ENCODE peak calls at places on chromosomes 1 and 21, in ten cellular contexts. N, U, T, G, C, D, J, M, P and X are unnamed samples.

GRCh38 chr1:153506831-153507413 is 28.9 kb downstream of the S100A6 start:
- DNase-seq in C (no peak), P (peak), D (no peak), M (peak), J (peak), N (no peak), T (no peak), U (no peak), G (no peak), X (no peak)

GRCh38 chr1:151897861-151898468 is 11.3 kb downstream of the THEM4 start:
- DNase-seq in C (no peak), M (no peak), T (no peak), N (no peak), U (no peak), J (no peak), D (no peak), P (no peak), G (no peak), X (no peak)

GRCh38 chr1:1058088-1058905 is 15.8 kb downstream of the RNF223 start:
- DNase-seq in N (no peak), C (no peak), U (no peak), J (no peak), D (no peak), T (no peak), P (no peak), M (no peak), G (no peak), X (no peak)

GRCh38 chr1:178397678-178398077 is 99.1 kb downstream of the CLEC20A start:
- DNase-seq in G (no peak), N (no peak), M (peak), D (no peak), J (no peak), C (no peak), P (no peak), T (no peak), U (no peak), X (no peak)

GRCh38 chr1:103218821-103219220 is 110.5 kb upstream of the COL11A1 start:
- DNase-seq in N (no peak), G (no peak), U (no peak), D (no peak), T (no peak), C (no peak), J (no peak), M (no peak), P (no peak), X (no peak)

GRCh38 chr1:36397083-36397377 is 678 bp downstream of the LSM10 start:
- DNase-seq in U (no peak), P (no peak), J (no peak), G (no peak), C (no peak), D (no peak), M (no peak), N (no peak), T (no peak), X (no peak)

GRCh38 chr1:53127546-53127945 is 14.9 kb downstream of the SLC1A7 start:
- DNase-seq in D (no peak), T (no peak), C (no peak), N (no peak), P (no peak), U (no peak), J (no peak), M (no peak), G (no peak), X (no peak)

GRCh38 chr1:87478231-87478630 is 149.6 kb downstream of the LMO4 start:
- DNase-seq in D (no peak), P (no peak), U (peak), T (no peak), J (no peak), C (no peak), M (peak), N (no peak), G (no peak), X (no peak)

GRCh38 chr1:88061106-88061829 is 622.8 kb upstream of the PKN2 start:
- DNase-seq in C (no peak), J (peak), N (no peak), D (no peak), T (no peak), P (peak), M (peak), U (peak), G (peak), X (peak)

GRCh38 chr1:232503497-232503896 is 126.4 kb downstream of the SIPA1L2 start:
- DNase-seq in G (no peak), N (no peak), D (no peak), U (no peak), M (no peak), J (no peak), T (no peak), C (no peak), P (no peak), X (no peak)

GRCh38 chr1:165259236-165259635 is 97.3 kb downstream of the LMX1A start:
- DNase-seq in J (no peak), P (no peak), C (no peak), U (no peak), T (no peak), N (no peak), D (no peak), G (no peak), M (no peak), X (no peak)

GRCh38 chr1:10737268-10737624 is 59.2 kb downstream of the CASZ1 start:
- DNase-seq in G (no peak), T (no peak), J (no peak), M (no peak), C (no peak), N (no peak), U (peak), D (no peak), P (peak), X (no peak)

GRCh38 chr21:42413093-42413492 is 9.4 kb downstream of the UBASH3A start:
- DNase-seq in D (no peak), U (no peak), T (no peak), N (no peak), J (no peak), G (no peak), C (no peak), M (no peak), P (no peak), X (no peak)

GRCh38 chr1:9294910-9295636 is 2.4 kb downstream of the SPSB1 start:
- DNase-seq in J (no peak), D (no peak), N (no peak), G (no peak), U (no peak), C (no peak), M (peak), T (no peak), P (no peak), X (no peak)

GRCh38 chr21:45344576-45344975 is 56.9 kb upstream of the POFUT2 start:
- DNase-seq in T (no peak), P (no peak), M (no peak), U (no peak), C (no peak), G (no peak), J (no peak), N (no peak), D (no peak), X (no peak)

GRCh38 chr1:56135864-56136147 is 443.6 kb downstream of the PLPP3 start:
- DNase-seq in T (no peak), C (no peak), U (no peak), J (no peak), M (no peak), P (no peak), G (no peak), N (no peak), D (no peak), X (no peak)

GRCh38 chr1:152824964-152825363 is 2.3 kb upstream of the LCE1A start:
- DNase-seq in U (no peak), J (no peak), P (no peak), D (no peak), M (no peak), G (no peak), C (no peak), T (no peak), N (no peak), X (no peak)

GRCh38 chr1:22206551-22207125 is 63.7 kb upstream of the WNT4 start:
- DNase-seq in T (no peak), U (no peak), G (no peak), D (no peak), J (no peak), M (no peak), N (no peak), P (no peak), C (no peak), X (no peak)

GRCh38 chr1:216824511-216824910 is 101.3 kb upstream of the ESRRG start:
- DNase-seq in N (no peak), D (no peak), C (no peak), T (no peak), M (no peak), P (no peak), J (no peak), U (no peak), G (no peak), X (no peak)

GRCh38 chr1:183845681-183846080 is 40.8 kb downstream of the RGL1 start:
- DNase-seq in T (no peak), M (peak), C (no peak), U (no peak), G (no peak), J (no peak), N (no peak), P (no peak), D (no peak), X (no peak)

GRCh38 chr1:11501491-11501897 is 22.5 kb downstream of the DISP3 start:
- DNase-seq in C (no peak), M (no peak), D (no peak), T (no peak), N (no peak), J (no peak), P (no peak), U (no peak), G (no peak), X (peak)

GRCh38 chr1:97826820-97827219 is 94.0 kb downstream of the DPYD start:
- DNase-seq in U (no peak), C (no peak), N (no peak), J (no peak), P (no peak), T (no peak), M (no peak), D (no peak), G (no peak), X (no peak)

GRCh38 chr1:237901284-237901870 is 10.7 kb upstream of the ZP4 start:
- DNase-seq in G (peak), U (peak), C (no peak), P (no peak), J (no peak), D (no peak), M (no peak), T (no peak), N (no peak), X (no peak)

GRCh38 chr1:110210604-110211502 is 739 bp downstream of the KCNC4 start:
- DNase-seq in N (peak), P (peak), T (peak), M (peak), J (no peak), G (peak), U (peak), C (no peak), D (peak), X (peak)

GRCh38 chr1:209769171-209769904 is 13.5 kb downstream of the TRAF3IP3 start:
- DNase-seq in T (peak), C (no peak), N (peak), M (peak), G (no peak), P (no peak), U (peak), D (peak), J (peak), X (peak)

GRCh38 chr1:10617318-10617717 is 142.6 kb downstream of the PEX14 start:
- DNase-seq in J (no peak), U (no peak), D (no peak), T (no peak), P (no peak), N (no peak), G (no peak), M (no peak), C (no peak), X (no peak)

GRCh38 chr21:40054403-40054802 is 187.2 kb downstream of the PCP4 start:
- DNase-seq in G (no peak), M (no peak), N (no peak), U (no peak), T (no peak), J (no peak), P (peak), C (no peak), D (no peak), X (no peak)

GRCh38 chr1:18256318-18257235 is 149.0 kb downstream of the IGSF21 start:
- DNase-seq in G (peak), J (no peak), N (no peak), D (no peak), C (no peak), M (peak), T (no peak), P (peak), U (peak), X (no peak)

GRCh38 chr1:76919123-76919522 is 51.8 kb downstream of the ST6GALNAC5 start:
- DNase-seq in T (no peak), J (no peak), D (no peak), G (no peak), P (no peak), U (no peak), M (no peak), C (no peak), N (no peak), X (no peak)

GRCh38 chr1:108829498-108829916 is 27.4 kb downstream of the AKNAD1 start:
- DNase-seq in D (no peak), N (no peak), T (no peak), J (no peak), P (no peak), C (no peak), G (no peak), M (no peak), U (no peak), X (no peak)